ENCODE peak calls at places on chromosomes 7 and 10, in seven cellular contexts. S, R, K, E, Q, Y and W are unnamed samples.

GRCh38 chr7:98867271-98867701 is 2.5 kb downstream of the TMEM130 start:
- DNase-seq in R (peak; percentile 64), Q (no peak), Y (peak; percentile 32), K (peak; percentile 67), E (no peak), S (no peak), W (no peak)

GRCh38 chr10:69321865-69322264 is 43.6 kb downstream of the HK1 start:
- DNase-seq in K (no peak), Q (no peak), R (no peak), E (no peak), Y (no peak), S (no peak), W (no peak)

GRCh38 chr7:93178213-93178612 is 30.0 kb upstream of the SAMD9L start:
- DNase-seq in R (no peak), E (no peak), S (no peak), K (no peak), Y (no peak), Q (no peak), W (no peak)

GRCh38 chr10:132465193-132465888 is 68.3 kb downstream of the PWWP2B start:
- DNase-seq in S (peak; percentile 55), E (no peak), R (peak; percentile 13), Y (peak; percentile 7), K (no peak), Q (peak; percentile 24), W (no peak)

GRCh38 chr10:33612551-33612950 is 278.1 kb upstream of the NRP1 start:
- DNase-seq in S (no peak), Q (no peak), R (no peak), K (no peak), Y (no peak), E (no peak), W (no peak)

GRCh38 chr10:5089869-5090268 is 4.3 kb upstream of the AKR1C3 start:
- DNase-seq in S (no peak), R (no peak), Q (no peak), E (peak; percentile 34), K (no peak), Y (no peak), W (no peak)

GRCh38 chr7:31114593-31115343 is 62.7 kb downstream of the ADCYAP1R1 start:
- DNase-seq in Q (no peak), R (no peak), K (no peak), E (no peak), Y (no peak), S (no peak), W (no peak)

GRCh38 chr10:121284952-121285351 is 313.3 kb downstream of the FGFR2 start:
- DNase-seq in S (no peak), Q (no peak), K (peak; percentile 19), R (peak; percentile 45), E (no peak), Y (peak; percentile 24), W (no peak)

GRCh38 chr10:89452193-89452592 is 37.8 kb downstream of the IFIT5 start:
- DNase-seq in R (no peak), Y (no peak), E (no peak), S (no peak), K (no peak), Q (no peak), W (no peak)

GRCh38 chr10:68562666-68563522 is 2.8 kb downstream of the TET1 start:
- DNase-seq in K (no peak), Q (no peak), Y (no peak), R (no peak), E (no peak), S (no peak), W (peak; percentile 26)

GRCh38 chr7:83677180-83677866 is 28.4 kb upstream of the SEMA3E start:
- DNase-seq in E (peak; percentile 92), S (no peak), Y (no peak), R (no peak), K (no peak), Q (peak; percentile 31), W (peak; percentile 52)

GRCh38 chr10:10490187-10490980 is 527.3 kb upstream of the CELF2 start:
- DNase-seq in Y (no peak), E (no peak), Q (no peak), K (no peak), S (no peak), R (no peak), W (no peak)

GRCh38 chr10:69439350-69439739 is 11.9 kb upstream of the TSPAN15 start:
- DNase-seq in Y (peak; percentile 55), R (peak; percentile 59), Q (no peak), E (no peak), K (no peak), S (no peak), W (peak; percentile 83)

GRCh38 chr7:38863609-38864291 is 45.2 kb downstream of the VPS41 start:
- DNase-seq in Y (peak; percentile 91), Q (no peak), R (no peak), K (no peak), E (peak; percentile 85), S (no peak), W (no peak)

GRCh38 chr10:90969148-90969547 is 48.3 kb upstream of the ANKRD1 start:
- DNase-seq in K (no peak), Y (no peak), E (no peak), R (no peak), Q (no peak), S (no peak), W (no peak)

GRCh38 chr7:3272691-3273141 is 28.3 kb upstream of the SDK1 start:
- DNase-seq in K (no peak), Q (no peak), S (no peak), E (peak; percentile 6), R (peak; percentile 27), Y (peak; percentile 78), W (peak; percentile 50)

GRCh38 chr10:22984066-22984465 is 56.2 kb downstream of the ARMC3 start:
- DNase-seq in S (no peak), Q (no peak), K (no peak), Y (no peak), R (no peak), E (no peak), W (no peak)

GRCh38 chr7:93140582-93141191 is 7.5 kb downstream of the SAMD9L start:
- DNase-seq in K (no peak), S (no peak), E (no peak), Y (no peak), R (no peak), Q (no peak), W (no peak)

GRCh38 chr7:93551063-93551895 is 23.2 kb downstream of the CALCR start:
- DNase-seq in S (no peak), R (no peak), K (peak; percentile 23), Q (no peak), E (peak; percentile 49), Y (no peak), W (no peak)

GRCh38 chr7:41046778-41047177 is 656.1 kb downstream of the INHBA start:
- DNase-seq in R (no peak), S (no peak), K (no peak), Q (no peak), E (no peak), Y (no peak), W (no peak)

GRCh38 chr10:18104223-18104872 is 35.9 kb upstream of the CACNB2 start:
- DNase-seq in Y (peak; percentile 63), Q (peak; percentile 59), S (peak; percentile 61), E (peak; percentile 28), K (peak; percentile 85), R (peak; percentile 65), W (peak; percentile 4)

GRCh38 chr10:131047501-131047900 is 264.0 kb downstream of the TCERG1L start:
- DNase-seq in K (no peak), S (no peak), E (no peak), R (no peak), Q (no peak), Y (no peak), W (no peak)

GRCh38 chr7:77422500-77422899 is 6.4 kb upstream of the GSAP start:
- DNase-seq in E (no peak), K (no peak), Q (no peak), R (no peak), Y (no peak), S (no peak), W (no peak)

GRCh38 chr10:67851229-67851628 is 13.2 kb upstream of the DNAJC12 start:
- DNase-seq in S (no peak), Y (no peak), R (no peak), K (no peak), Q (no peak), E (no peak), W (no peak)

DNA sequence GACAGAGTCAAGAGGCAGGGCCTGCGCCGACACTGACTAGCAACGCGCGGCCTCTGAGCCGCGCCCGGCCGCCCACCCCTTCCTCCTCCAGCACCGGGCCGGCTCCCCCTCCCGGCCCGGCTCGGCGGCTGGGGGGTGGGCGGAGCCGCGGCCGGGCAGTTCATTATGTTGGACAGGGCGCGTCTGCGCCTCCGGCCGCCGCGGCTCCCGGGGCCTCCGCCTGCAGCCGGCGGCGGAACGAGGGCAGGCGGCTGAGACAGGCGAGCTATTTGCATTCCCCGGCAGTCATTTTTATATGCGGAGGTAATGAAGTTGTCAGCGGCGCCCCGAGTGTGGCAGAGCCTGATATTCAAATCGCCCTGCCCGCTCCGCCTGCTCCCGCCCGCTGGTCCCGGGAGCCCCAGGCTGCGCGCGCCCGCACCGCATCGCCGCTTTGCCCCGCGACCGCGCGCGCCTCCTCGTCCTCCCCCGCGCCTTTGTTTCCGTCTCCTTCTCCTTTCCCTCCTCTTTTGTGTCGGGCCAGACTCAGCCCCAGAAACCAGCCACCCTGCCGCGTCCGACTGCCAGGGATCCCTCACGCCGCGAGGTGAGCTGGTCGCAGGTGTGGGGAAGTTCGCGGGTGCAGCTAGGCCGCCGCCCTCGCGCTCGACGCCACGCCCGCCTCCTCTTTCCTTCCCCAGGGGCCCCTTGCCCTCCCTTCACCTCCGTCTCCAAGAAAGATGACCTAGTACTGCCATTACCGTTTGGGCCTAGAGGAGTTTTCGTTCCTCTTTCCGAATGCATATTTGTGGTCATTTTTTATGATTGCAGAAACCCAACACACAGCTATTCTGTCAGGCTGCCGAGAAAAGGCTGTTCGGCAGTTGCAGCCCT is 107.0 kb downstream of the SNX10 start:
- DNase-seq in R (peak; percentile 75), Q (peak; percentile 75), S (peak; percentile 61), Y (peak; percentile 61), E (no peak), K (peak; percentile 73), W (peak; percentile 59)
- TF ChIP-seq POLR2A in R (no peak), Q (peak; percentile 34), S (no peak), Y (peak; percentile 8), E (no peak), K (no peak), W (no peak)

GRCh38 chr7:90351987-90352386 is 5.5 kb downstream of the GTPBP10 start:
- DNase-seq in S (no peak), E (no peak), Y (no peak), R (no peak), Q (no peak), K (no peak), W (no peak)
- TF ChIP-seq POLR2A in S (no peak), E (no peak), Y (no peak), R (no peak), Q (no peak), K (no peak), W (no peak)

DNA sequence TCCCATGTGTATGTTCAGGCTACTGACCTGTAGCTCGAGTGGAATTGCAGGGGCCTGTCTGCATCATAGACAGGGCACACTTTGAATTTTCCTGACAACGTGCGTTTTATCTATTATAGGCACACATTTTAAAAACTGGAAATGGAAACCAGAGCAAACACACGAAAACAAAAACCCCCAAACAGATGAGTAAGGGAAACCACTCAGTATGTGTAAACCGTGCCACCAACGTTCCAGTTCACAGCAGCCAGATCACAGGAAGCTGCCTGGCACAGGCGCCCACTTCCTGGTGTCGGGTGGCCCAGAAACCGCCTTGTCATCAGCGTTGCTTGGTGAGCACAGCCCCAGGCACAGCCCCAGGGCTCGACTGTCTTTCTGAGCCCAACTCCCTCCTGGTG is 34.5 kb upstream of the DNAJB6 start:
- DNase-seq in Q (peak; percentile 78), K (peak; percentile 44), R (peak; percentile 39), S (no peak), E (no peak), Y (peak; percentile 34), W (peak; percentile 62)
- TF ChIP-seq POLR2A in Q (no peak), K (no peak), R (no peak), S (no peak), E (no peak), Y (no peak), W (no peak)

GRCh38 chr7:23679898-23680416 is at the start of gene FAM221A:
- DNase-seq in E (no peak), Y (peak; percentile 94), R (peak; percentile 93), S (peak; percentile 88), K (peak; percentile 94), Q (peak; percentile 93), W (peak; percentile 59)
- TF ChIP-seq POLR2A in E (no peak), Y (peak; percentile 77), R (no peak), S (peak; percentile 45), K (peak; percentile 32), Q (peak; percentile 42), W (no peak)